ENCODE peak calls at places on chromosome 21, in six cellular contexts. U, P, F, X, Y and R are unnamed samples.

GRCh38 chr21:44304846-44305245 is 5.0 kb downstream of the PFKL start:
- DNase-seq in Y (peak; percentile 23), P (no peak), U (no peak), X (peak; percentile 53), F (no peak), R (no peak)

GRCh38 chr21:36613064-36613463 is 85.9 kb upstream of the SIM2 start:
- DNase-seq in F (no peak), Y (peak; percentile 79), X (no peak), P (no peak), U (no peak), R (no peak)

GRCh38 chr21:36260030-36260787 is 59.8 kb upstream of the MORC3 start:
- DNase-seq in F (peak; percentile 8), P (no peak), U (no peak), Y (peak; percentile 73), X (no peak), R (no peak)

GRCh38 chr21:38380391-38381137 is 117.7 kb downstream of the ERG start:
- DNase-seq in F (no peak), Y (peak; percentile 8), P (no peak), X (no peak), U (no peak), R (no peak)

GRCh38 chr21:28152729-28153128 is 839.9 kb downstream of the LTN1 start:
- DNase-seq in P (no peak), Y (peak; percentile 12), U (no peak), X (no peak), F (no peak), R (no peak)

GRCh38 chr21:38351961-38352521 is 95.2 kb downstream of the KCNJ15 start:
- DNase-seq in U (no peak), Y (peak; percentile 90), X (no peak), P (no peak), F (no peak), R (no peak)

GRCh38 chr21:42636535-42636914 is 16.9 kb upstream of the PDE9A start:
- DNase-seq in Y (peak; percentile 61), U (no peak), F (no peak), X (no peak), P (no peak), R (no peak)

GRCh38 chr21:34524671-34525601 is 12.9 kb upstream of the KCNE1 start:
- DNase-seq in U (no peak), Y (peak; percentile 84), X (no peak), F (no peak), P (no peak), R (no peak)

GRCh38 chr21:38945536-38946245 is 140.0 kb downstream of the ETS2 start:
- DNase-seq in F (no peak), X (no peak), U (no peak), P (no peak), Y (peak; percentile 58), R (no peak)

GRCh38 chr21:41289431-41289830 is 27.2 kb upstream of the FAM3B start:
- DNase-seq in Y (peak; percentile 4), U (no peak), F (no peak), P (no peak), X (no peak), R (no peak)

GRCh38 chr21:31011412-31011811 is 26.9 kb downstream of the KRTAP19-8 start:
- DNase-seq in X (no peak), P (no peak), U (no peak), F (no peak), Y (no peak), R (no peak)

GRCh38 chr21:39121600-39122355 is 61.5 kb downstream of the PSMG1 start:
- DNase-seq in U (no peak), X (no peak), Y (no peak), F (no peak), P (no peak), R (no peak)

GRCh38 chr21:36347278-36347961 is 27.4 kb downstream of the MORC3 start:
- DNase-seq in F (no peak), P (no peak), X (no peak), U (no peak), Y (peak; percentile 55), R (no peak)

GRCh38 chr21:27366846-27367245 is 400.0 kb upstream of the ADAMTS5 start:
- DNase-seq in Y (peak; percentile 26), X (no peak), F (no peak), U (no peak), P (no peak), R (no peak)

GRCh38 chr21:37463083-37463780 is 96.7 kb downstream of the DYRK1A start:
- DNase-seq in X (no peak), U (no peak), Y (peak; percentile 80), F (no peak), P (no peak), R (no peak)